ENCODE peak calls at places on chromosomes 3 and 15, in five cellular contexts. C is uterus, Q is dorsolateral prefrontal cortex, S is fibroblast of pulmonary artery, J is lower lobe of right lung. U is an unnamed sample.

GRCh38 chr3:160038862-160039562 is 50.4 kb downstream of the IL12A start:
- DNase-seq in C (no peak), Q (peak), S (no peak), J (peak), U (no peak)

GRCh38 chr3:162367443-162368132 is 871.0 kb downstream of the OTOL1 start:
- DNase-seq in C (no peak), Q (no peak), S (no peak), J (no peak), U (no peak)

GRCh38 chr3:145522179-145522578 is 638.8 kb downstream of the PLOD2 start:
- DNase-seq in C (no peak), Q (no peak), S (no peak), J (no peak), U (no peak)

GRCh38 chr15:31024330-31024729 is 32.9 kb upstream of the MTMR10 start:
- DNase-seq in C (no peak), Q (no peak), S (peak), J (no peak), U (peak)

GRCh38 chr3:179606534-179607085 is 2.0 kb downstream of the NDUFB5 start:
- DNase-seq in C (no peak), Q (no peak), S (no peak), J (no peak), U (no peak)

GRCh38 chr15:73584699-73585420 is 48.3 kb downstream of the NPTN start:
- DNase-seq in C (no peak), Q (no peak), S (no peak), J (no peak), U (peak)

GRCh38 chr3:150183619-150184425 is 213.1 kb upstream of the PFN2 start:
- DNase-seq in C (peak), Q (peak), S (peak), J (peak), U (peak)

GRCh38 chr15:65833501-65834220 is 35.6 kb upstream of the RAB11A start:
- DNase-seq in C (no peak), Q (no peak), S (no peak), J (no peak), U (no peak)

GRCh38 chr3:166527325-166527724 is 690.1 kb upstream of the BCHE start:
- DNase-seq in C (no peak), Q (no peak), S (peak), J (no peak), U (peak)

GRCh38 chr15:64249842-64250575 is 87.2 kb upstream of the PPIB start:
- DNase-seq in C (no peak), Q (no peak), S (no peak), J (no peak), U (peak)

GRCh38 chr3:40229411-40229810 is 80.1 kb upstream of the EIF1B start:
- DNase-seq in C (no peak), Q (no peak), S (no peak), J (peak), U (no peak)

GRCh38 chr15:98874359-98874758 is 133.2 kb downstream of the PGPEP1L start:
- DNase-seq in C (no peak), Q (no peak), S (no peak), J (no peak), U (no peak)

GRCh38 chr3:114299925-114300624 is 6.2 kb downstream of the TIGIT start:
- DNase-seq in C (no peak), Q (no peak), S (no peak), J (no peak), U (no peak)

GRCh38 chr3:41180396-41180795 is 18.9 kb upstream of the CTNNB1 start:
- DNase-seq in C (no peak), Q (no peak), S (no peak), J (no peak), U (no peak)

GRCh38 chr3:119352863-119353527 is 58.8 kb downstream of the ARHGAP31 start:
- DNase-seq in C (no peak), Q (no peak), S (peak), J (no peak), U (peak)

GRCh38 chr15:44573386-44573785 is 36.4 kb downstream of the EIF3J start:
- DNase-seq in C (no peak), Q (no peak), S (no peak), J (no peak), U (no peak)

GRCh38 chr15:48559270-48559669 is 86.2 kb downstream of the FBN1 start:
- DNase-seq in C (peak), Q (no peak), S (peak), J (no peak), U (peak)

GRCh38 chr15:90583471-90584252 is 53.9 kb downstream of the CRTC3 start:
- DNase-seq in C (no peak), Q (peak), S (no peak), J (no peak), U (no peak)

GRCh38 chr3:190081387-190081786 is 39.3 kb downstream of the P3H2 start:
- DNase-seq in C (no peak), Q (no peak), S (no peak), J (no peak), U (no peak)
- TF ChIP-seq CTCF in C (no peak), Q (no peak), S (no peak), J (no peak), U (no peak)

GRCh38 chr3:185758912-185759311 is 65.9 kb downstream of the IGF2BP2 start:
- DNase-seq in C (no peak), Q (no peak), S (no peak), J (no peak), U (no peak)

GRCh38 chr3:185760091-185760490 is 64.8 kb downstream of the IGF2BP2 start:
- DNase-seq in C (no peak), Q (no peak), S (no peak), J (no peak), U (no peak)

GRCh38 chr3:185759523-185759922 is 65.3 kb downstream of the IGF2BP2 start:
- DNase-seq in C (no peak), Q (no peak), S (no peak), J (no peak), U (no peak)

GRCh38 chr3:185763347-185764010 is 61.4 kb downstream of the IGF2BP2 start:
- DNase-seq in C (no peak), Q (no peak), S (peak), J (no peak), U (no peak)

DNA sequence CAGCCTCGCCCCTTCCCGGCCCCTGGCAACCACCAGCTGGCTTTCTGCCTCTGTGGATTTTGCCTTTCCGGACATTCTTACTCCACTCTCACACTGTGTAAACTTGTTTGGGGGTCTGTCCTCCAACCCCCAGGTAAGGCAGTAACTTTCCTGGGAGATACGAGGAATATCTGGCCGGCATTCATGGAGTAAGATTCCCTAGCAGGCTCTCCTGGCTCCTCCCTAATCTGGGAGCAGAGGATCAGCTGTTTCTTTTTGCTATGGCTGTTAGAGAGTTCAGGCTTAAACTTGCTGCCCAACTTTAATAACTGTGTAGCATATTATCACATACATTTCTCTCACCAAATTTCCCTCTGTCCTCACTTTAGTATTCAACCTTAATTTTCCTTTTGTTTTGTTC is 64.3 kb downstream of the IGF2BP2 start:
- DNase-seq in C (no peak), Q (no peak), S (no peak), J (no peak), U (no peak)
- H3K4me3 ChIP-seq in C (no peak), Q (no peak), S (no peak), J (no peak), U (peak)

DNA sequence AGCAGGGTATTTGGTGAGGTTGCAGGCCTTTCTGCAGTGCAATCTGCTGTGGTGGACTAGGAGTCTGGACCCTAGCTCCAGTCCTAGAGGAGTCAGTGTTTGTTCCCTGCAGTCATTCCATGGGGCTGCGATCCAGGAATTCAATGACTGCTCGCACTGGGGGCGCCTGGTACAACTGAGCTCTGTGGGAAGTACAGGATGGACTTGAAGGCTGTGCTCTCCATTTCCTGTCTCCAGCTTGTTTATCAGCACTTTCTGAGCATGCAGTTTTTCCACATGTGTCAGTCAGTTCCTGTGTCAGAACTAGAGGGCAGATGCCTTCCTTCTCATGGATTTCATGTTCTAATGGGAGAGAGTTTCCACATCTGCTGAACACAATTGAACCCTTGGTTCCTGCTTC is 46.7 kb downstream of the PDHB start:
- DNase-seq in C (no peak), Q (peak), S (peak), J (no peak), U (peak)
- TF ChIP-seq CTCF in C (no peak), Q (no peak), S (peak), J (no peak), U (no peak)

GRCh38 chr3:190359813-190360212 is 28.1 kb upstream of the CLDN16 start:
- DNase-seq in C (no peak), Q (no peak), S (no peak), J (no peak), U (no peak)

GRCh38 chr3:190360228-190360627 is 27.7 kb upstream of the CLDN16 start:
- DNase-seq in C (no peak), Q (no peak), S (no peak), J (no peak), U (no peak)

GRCh38 chr3:190362258-190362657 is 25.7 kb upstream of the CLDN16 start:
- DNase-seq in C (no peak), Q (no peak), S (no peak), J (no peak), U (no peak)

GRCh38 chr3:190357468-190357867 is 30.5 kb upstream of the CLDN16 start:
- DNase-seq in C (no peak), Q (no peak), S (no peak), J (no peak), U (no peak)

GRCh38 chr3:190361791-190362190 is 26.2 kb upstream of the CLDN16 start:
- DNase-seq in C (no peak), Q (no peak), S (no peak), J (no peak), U (no peak)
- H3K4me3 ChIP-seq in C (no peak), Q (no peak), S (no peak), J (no peak), U (no peak)

GRCh38 chr3:183317271-183317670 is 64.2 kb downstream of the B3GNT5 start:
- DNase-seq in C (no peak), Q (no peak), S (no peak), J (no peak), U (no peak)

GRCh38 chr3:183313764-183314163 is 60.7 kb downstream of the B3GNT5 start:
- DNase-seq in C (no peak), Q (no peak), S (no peak), J (no peak), U (no peak)

GRCh38 chr3:183318846-183319770 is 66.1 kb downstream of the B3GNT5 start:
- DNase-seq in C (no peak), Q (no peak), S (no peak), J (no peak), U (no peak)

GRCh38 chr3:183315739-183316138 is 62.7 kb downstream of the B3GNT5 start:
- DNase-seq in C (no peak), Q (no peak), S (no peak), J (no peak), U (no peak)

DNA sequence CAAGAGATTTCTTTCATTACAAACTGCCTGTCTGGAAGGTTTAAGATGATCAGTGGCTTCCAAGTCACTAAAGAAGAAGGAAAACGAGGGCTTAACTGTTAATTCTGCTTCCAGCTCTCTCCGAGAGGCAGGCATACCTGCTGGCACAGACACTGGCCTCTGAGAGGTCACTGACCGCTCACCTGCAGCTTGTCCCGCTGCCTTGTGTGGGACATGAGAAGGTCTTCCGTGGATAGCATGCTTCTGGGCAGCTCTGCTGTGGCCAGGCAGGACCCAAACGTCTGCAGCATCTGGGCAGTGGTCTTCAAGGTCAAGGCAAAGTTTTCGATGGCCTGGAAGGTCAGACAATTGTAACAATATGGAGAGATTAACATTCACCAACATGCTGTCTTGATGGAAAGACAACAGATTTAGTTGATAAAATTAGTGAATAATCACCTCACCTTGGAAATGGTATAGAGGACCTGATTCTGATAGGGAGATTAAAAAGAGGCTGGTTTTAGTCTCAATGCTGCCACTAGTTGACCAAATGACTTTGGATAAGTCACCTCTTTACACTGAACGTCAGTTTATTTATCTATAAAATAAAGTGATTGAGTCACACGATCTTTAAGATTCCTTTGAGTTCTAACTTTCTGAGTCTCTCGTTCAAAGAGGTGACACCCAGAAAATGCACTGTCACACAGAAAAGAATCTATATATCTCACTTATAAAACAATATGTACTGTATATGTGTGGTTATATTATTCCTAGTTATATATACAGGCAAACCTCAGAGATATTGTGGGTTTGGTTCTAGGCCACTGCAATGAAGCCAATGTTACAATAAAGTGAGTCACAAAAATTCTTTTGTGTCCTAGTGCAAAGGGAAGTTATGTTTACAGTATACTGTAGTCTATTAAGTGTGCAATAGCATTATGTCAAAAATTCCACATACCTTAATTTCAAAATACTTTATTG is 65.1 kb downstream of the B3GNT5 start:
- DNase-seq in C (no peak), Q (no peak), S (peak), J (no peak), U (peak)
- TF ChIP-seq CTCF in C (no peak), Q (no peak), S (no peak), J (no peak), U (no peak)

GRCh38 chr3:124853446-124853845 is 33.7 kb downstream of the ITGB5 start:
- DNase-seq in C (no peak), Q (no peak), S (no peak), J (no peak), U (no peak)

GRCh38 chr3:124850633-124851032 is 36.5 kb downstream of the ITGB5 start:
- DNase-seq in C (peak), Q (no peak), S (peak), J (no peak), U (peak)

GRCh38 chr3:124851136-124851535 is 36.0 kb downstream of the ITGB5 start:
- DNase-seq in C (no peak), Q (no peak), S (peak), J (no peak), U (no peak)

GRCh38 chr3:124850212-124850611 is 37.0 kb downstream of the ITGB5 start:
- DNase-seq in C (no peak), Q (no peak), S (no peak), J (no peak), U (no peak)

DNA sequence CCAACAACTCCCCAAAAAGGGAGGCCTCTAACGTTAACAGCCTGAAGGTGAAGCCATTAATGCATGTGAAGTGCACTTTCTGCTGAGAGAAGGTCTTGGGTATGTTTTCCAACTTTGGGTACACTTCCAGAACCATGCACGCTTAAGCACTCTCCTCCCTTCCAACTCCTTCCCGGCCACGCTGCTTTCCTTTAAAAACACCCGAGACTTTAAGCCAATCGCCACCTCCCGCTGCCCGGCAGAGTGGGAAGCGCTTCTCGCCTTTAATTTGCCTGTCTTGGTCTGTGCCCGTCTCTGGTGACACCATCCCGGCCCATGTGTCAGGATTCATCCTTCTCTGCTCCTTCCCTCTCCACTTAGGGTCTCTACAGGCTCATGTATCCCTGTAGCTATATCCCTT is 35.3 kb downstream of the ITGB5 start:
- DNase-seq in C (no peak), Q (no peak), S (no peak), J (no peak), U (no peak)
- H3K4me3 ChIP-seq in C (no peak), Q (no peak), S (no peak), J (no peak), U (no peak)

GRCh38 chr15:92178908-92179307 is 214.8 kb upstream of the ST8SIA2 start:
- DNase-seq in C (no peak), Q (no peak), S (no peak), J (no peak), U (no peak)
- TF ChIP-seq CTCF in C (no peak), Q (no peak), S (no peak), J (no peak), U (no peak)

GRCh38 chr3:17039579-17039978 is 154.8 kb downstream of the PLCL2 start:
- DNase-seq in C (no peak), Q (no peak), S (peak), J (no peak), U (peak)

GRCh38 chr3:17038141-17038540 is 153.4 kb downstream of the PLCL2 start:
- DNase-seq in C (no peak), Q (no peak), S (no peak), J (no peak), U (no peak)

GRCh38 chr3:17040322-17040721 is 155.6 kb downstream of the PLCL2 start:
- DNase-seq in C (no peak), Q (no peak), S (no peak), J (no peak), U (no peak)

GRCh38 chr3:17041009-17041408 is 156.3 kb downstream of the PLCL2 start:
- DNase-seq in C (no peak), Q (no peak), S (no peak), J (no peak), U (no peak)

DNA sequence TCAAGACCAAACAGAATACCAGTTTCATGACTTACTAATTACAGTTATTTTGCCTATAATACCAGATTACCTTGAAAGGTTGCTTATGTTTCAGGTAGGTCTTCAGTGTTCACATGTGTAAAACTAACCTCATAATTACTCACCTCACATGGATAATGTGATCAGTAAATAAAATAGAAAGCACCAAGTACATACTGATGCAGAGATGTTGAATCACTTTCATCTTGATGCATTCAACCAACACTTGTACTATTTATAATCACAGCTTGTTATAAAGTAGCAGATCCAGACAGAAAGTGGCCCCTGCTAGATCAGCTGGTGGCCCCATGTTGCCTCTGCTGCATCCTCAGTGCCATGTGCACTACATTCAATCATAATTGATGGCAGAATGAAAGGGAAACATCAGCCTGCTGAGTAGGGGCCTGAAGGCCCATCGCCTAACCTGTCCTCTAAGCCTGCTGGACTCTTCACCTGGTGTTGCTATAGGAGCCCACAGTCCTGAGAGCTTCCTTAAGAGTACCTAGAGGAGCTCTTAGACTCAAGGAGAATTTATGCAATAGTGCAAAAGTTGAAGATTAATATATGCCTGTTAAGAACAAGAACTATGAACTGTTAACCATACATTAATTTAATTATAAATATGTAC is 154.3 kb downstream of the PLCL2 start:
- DNase-seq in C (no peak), Q (no peak), S (no peak), J (no peak), U (no peak)
- H3K4me3 ChIP-seq in C (no peak), Q (no peak), S (no peak), J (no peak), U (no peak)

U was measured in fibroblast of mammary gland.